ENCODE peak calls at places on chromosomes 12 and 14, in five cellular contexts. T, U, K, V and E are unnamed samples.

GRCh38 chr12:128810182-128811127 is 13.3 kb downstream of the SLC15A4 start:
- DNase-seq in U (no peak), T (no peak), V (no peak), K (no peak), E (no peak)

GRCh38 chr12:117857632-117858274 is 111.0 kb downstream of the KSR2 start:
- DNase-seq in V (no peak), T (peak; percentile 41), K (peak; percentile 61), U (peak; percentile 22), E (peak; percentile 65)

GRCh38 chr12:65925626-65926025 is 101.3 kb downstream of the HMGA2 start:
- DNase-seq in V (no peak), K (no peak), T (no peak), U (no peak), E (no peak)

GRCh38 chr12:109910969-109911348 is 10.9 kb downstream of the TCHP start:
- DNase-seq in V (no peak), U (peak; percentile 20), T (peak; percentile 36), K (peak; percentile 60), E (peak; percentile 21)

GRCh38 chr12:131803995-131804521 is 24.1 kb upstream of the MMP17 start:
- DNase-seq in K (peak; percentile 65), T (no peak), V (no peak), U (peak; percentile 60), E (peak; percentile 27)

GRCh38 chr12:46458500-46459106 is 86.0 kb upstream of the SLC38A2 start:
- DNase-seq in V (no peak), K (no peak), U (no peak), T (no peak), E (no peak)

GRCh38 chr12:112995008-112995407 is 16.7 kb downstream of the OAS2 start:
- DNase-seq in V (no peak), U (no peak), K (no peak), T (no peak), E (no peak)

GRCh38 chr12:4293942-4294505 is 20.5 kb downstream of the CCND2 start:
- DNase-seq in U (no peak), K (no peak), V (no peak), T (no peak), E (no peak)

GRCh38 chr12:32365473-32366064 is 33.8 kb upstream of the FGD4 start:
- DNase-seq in U (peak; percentile 82), K (peak; percentile 92), V (peak; percentile 30), T (peak; percentile 73), E (peak; percentile 81)

GRCh38 chr14:68719634-68720384 is 73.1 kb downstream of the ZFP36L1 start:
- DNase-seq in U (no peak), T (no peak), V (no peak), K (no peak), E (no peak)

GRCh38 chr12:1707051-1707450 is 16.2 kb downstream of the ADIPOR2 start:
- DNase-seq in U (no peak), K (no peak), T (no peak), V (no peak), E (no peak)

GRCh38 chr12:59834659-59835474 is 239.0 kb downstream of the SLC16A7 start:
- DNase-seq in U (peak; percentile 47), T (no peak), K (peak; percentile 67), V (no peak), E (peak; percentile 51)

GRCh38 chr12:51077930-51078329 is 5.5 kb downstream of the CSRNP2 start:
- DNase-seq in T (no peak), U (peak; percentile 46), K (peak; percentile 53), V (no peak), E (no peak)

GRCh38 chr14:30389134-30389900 is 169.6 kb upstream of the G2E3 start:
- DNase-seq in T (peak; percentile 5), U (no peak), V (no peak), K (peak; percentile 5), E (peak; percentile 77)

GRCh38 chr12:9363145-9363544 is 154.9 kb upstream of the PZP start:
- DNase-seq in U (no peak), V (no peak), T (no peak), K (no peak), E (no peak)

GRCh38 chr12:50988871-50989270 is 36.5 kb downstream of the HIGD1C start:
- DNase-seq in V (no peak), T (no peak), K (no peak), U (no peak), E (no peak)

GRCh38 chr12:57270966-57271470 is 20.0 kb upstream of the STAC3 start:
- DNase-seq in K (no peak), T (no peak), U (no peak), V (no peak), E (no peak)

GRCh38 chr14:23528555-23528954 is 23.0 kb downstream of the ZFHX2 start:
- DNase-seq in U (no peak), V (no peak), T (no peak), K (peak; percentile 7), E (no peak)
- TF ChIP-seq CTCF in U (peak; percentile 13), V (peak; percentile 27), T (peak; percentile 21), K (peak; percentile 52), E (peak; percentile 7)

GRCh38 chr14:87434011-87434410 is 559.0 kb downstream of the GALC start:
- DNase-seq in V (no peak), K (no peak), U (no peak), T (no peak), E (no peak)
- TF ChIP-seq CTCF in V (no peak), K (no peak), U (no peak), T (no peak), E (no peak)

GRCh38 chr12:49060237-49061156 is at the start of gene KMT2D:
- DNase-seq in U (peak; percentile 96), T (peak; percentile 93), V (peak; percentile 39), K (peak; percentile 98), E (peak; percentile 91)
- TF ChIP-seq CTCF in U (peak; percentile 1), T (no peak), V (peak; percentile 49), K (peak; percentile 38), E (no peak)

GRCh38 chr14:99287269-99287942 is 15.4 kb upstream of the BCL11B start:
- DNase-seq in U (no peak), T (no peak), K (no peak), V (no peak), E (no peak)

GRCh38 chr14:99284254-99285004 is 12.4 kb upstream of the BCL11B start:
- DNase-seq in K (no peak), T (no peak), U (no peak), V (no peak), E (no peak)

GRCh38 chr14:99286761-99287160 is 14.8 kb upstream of the BCL11B start:
- DNase-seq in U (no peak), V (no peak), T (no peak), K (no peak), E (no peak)

GRCh38 chr14:99289394-99290189 is 17.6 kb upstream of the BCL11B start:
- DNase-seq in T (no peak), K (no peak), U (no peak), V (no peak), E (no peak)

GRCh38 chr14:99288948-99289347 is 17.0 kb upstream of the BCL11B start:
- DNase-seq in T (no peak), V (no peak), U (no peak), K (no peak), E (no peak)
- TF ChIP-seq CTCF in T (no peak), V (no peak), U (no peak), K (no peak), E (no peak)

GRCh38 chr14:95345032-95345431 is 25.3 kb upstream of the CLMN start:
- DNase-seq in K (no peak), T (no peak), U (no peak), V (no peak), E (no peak)
- TF ChIP-seq CTCF in K (no peak), T (no peak), U (no peak), V (no peak), E (no peak)

GRCh38 chr14:24605435-24606190 is 3.9 kb downstream of the GZMH start:
- DNase-seq in T (peak; percentile 42), K (no peak), U (no peak), V (no peak), E (peak; percentile 24)
- TF ChIP-seq CTCF in T (peak; percentile 63), K (peak; percentile 11), U (peak; percentile 45), V (peak; percentile 69), E (peak; percentile 74)